ENCODE peak calls at places on chromosomes 1 and 21, in ten cellular contexts. E is osteoblast, P is AG04449, D is ovary, N is fibroblast of pulmonary artery, F is brain microvascular endothelial cell, T is psoas muscle, I is kidney epithelial cell, A is BE2C, V is HFF-Myc. Y is an unnamed sample.

GRCh38 chr1:70947864-70948263 is 99.8 kb downstream of the PTGER3 start:
- DNase-seq in N (no peak), T (no peak), I (no peak), V (no peak), D (no peak), E (no peak), A (no peak), P (no peak), F (no peak), Y (no peak)

GRCh38 chr1:20322825-20323612 is 32.3 kb downstream of the VWA5B1 start:
- DNase-seq in N (peak; percentile 14), F (peak; percentile 77), I (no peak), E (peak; percentile 88), A (no peak), D (no peak), T (no peak), V (no peak), P (no peak), Y (no peak)

GRCh38 chr1:21097744-21098143 is 79.0 kb downstream of the EIF4G3 start:
- DNase-seq in E (no peak), A (no peak), D (no peak), I (no peak), F (no peak), V (no peak), N (no peak), T (no peak), P (no peak), Y (no peak)

GRCh38 chr21:33026878-33027400 is 1.2 kb downstream of the OLIG2 start:
- DNase-seq in F (no peak), I (no peak), T (no peak), N (no peak), D (no peak), P (no peak), V (no peak), A (no peak), E (peak; percentile 90), Y (no peak)

GRCh38 chr1:152747831-152748230 is 10.0 kb upstream of the KPRP start:
- DNase-seq in P (no peak), F (no peak), T (no peak), A (no peak), N (no peak), D (no peak), E (no peak), V (no peak), I (no peak), Y (no peak)

GRCh38 chr1:43987159-43988022 is 4.0 kb upstream of the CCDC24 start:
- DNase-seq in I (no peak), D (no peak), T (no peak), N (no peak), F (no peak), V (no peak), P (no peak), E (peak; percentile 89), A (no peak), Y (no peak)

GRCh38 chr1:27542463-27543273 is 52.7 kb upstream of the WASF2 start:
- DNase-seq in D (no peak), E (peak; percentile 91), A (peak; percentile 37), V (no peak), P (no peak), I (peak; percentile 94), F (peak; percentile 79), N (peak; percentile 53), T (peak; percentile 92), Y (no peak)

GRCh38 chr1:16063226-16063829 is 10.1 kb downstream of the FAM131C start:
- DNase-seq in T (no peak), I (no peak), A (no peak), D (no peak), V (no peak), E (peak; percentile 66), P (no peak), F (no peak), N (no peak), Y (no peak)

GRCh38 chr1:221874285-221875003 is 132.6 kb upstream of the DUSP10 start:
- DNase-seq in V (no peak), F (no peak), D (no peak), P (no peak), A (no peak), I (no peak), T (no peak), N (no peak), E (no peak), Y (no peak)

GRCh38 chr1:23202263-23202749 is 15.0 kb downstream of the HTR1D start:
- DNase-seq in P (no peak), E (peak; percentile 87), V (no peak), F (no peak), D (no peak), T (no peak), N (peak; percentile 53), I (peak; percentile 31), A (no peak), Y (no peak)

GRCh38 chr1:19463204-19463803 is 22.0 kb downstream of the CAPZB start:
- DNase-seq in D (no peak), N (no peak), P (no peak), A (no peak), F (no peak), I (no peak), T (no peak), E (no peak), V (no peak), Y (peak; percentile 70)

GRCh38 chr1:117657031-117657430 is 51.2 kb downstream of the TENT5C start:
- DNase-seq in T (peak; percentile 69), I (peak; percentile 74), F (peak; percentile 80), E (no peak), A (no peak), N (peak; percentile 80), V (peak; percentile 11), P (peak; percentile 70), D (no peak), Y (no peak)

GRCh38 chr1:117657949-117658660 is 52.3 kb downstream of the TENT5C start:
- DNase-seq in P (no peak), E (no peak), A (no peak), F (no peak), V (no peak), D (no peak), T (no peak), N (no peak), I (no peak), Y (no peak)

GRCh38 chr1:117654485-117655219 is 48.8 kb downstream of the TENT5C start:
- DNase-seq in V (no peak), A (no peak), P (no peak), I (no peak), T (no peak), D (no peak), N (no peak), E (no peak), F (no peak), Y (peak; percentile 97)

GRCh38 chr1:117655220-117655577 is 49.4 kb downstream of the TENT5C start:
- DNase-seq in N (peak; percentile 44), E (no peak), A (peak; percentile 27), D (no peak), I (no peak), P (no peak), T (no peak), F (no peak), V (no peak), Y (no peak)

GRCh38 chr1:117656202-117656641 is 50.4 kb downstream of the TENT5C start:
- DNase-seq in T (no peak), F (no peak), A (no peak), I (no peak), V (no peak), E (no peak), N (no peak), P (no peak), D (no peak), Y (peak; percentile 95)
- H3K4me3 ChIP-seq in T (no peak overlapping the region), F (no peak overlapping the region), A (no peak overlapping the region), I (no peak overlapping the region), V (no peak overlapping the region), E (no peak overlapping the region), N (no peak overlapping the region), P (no peak overlapping the region), D (no peak overlapping the region), Y (no peak overlapping the region)

DNA sequence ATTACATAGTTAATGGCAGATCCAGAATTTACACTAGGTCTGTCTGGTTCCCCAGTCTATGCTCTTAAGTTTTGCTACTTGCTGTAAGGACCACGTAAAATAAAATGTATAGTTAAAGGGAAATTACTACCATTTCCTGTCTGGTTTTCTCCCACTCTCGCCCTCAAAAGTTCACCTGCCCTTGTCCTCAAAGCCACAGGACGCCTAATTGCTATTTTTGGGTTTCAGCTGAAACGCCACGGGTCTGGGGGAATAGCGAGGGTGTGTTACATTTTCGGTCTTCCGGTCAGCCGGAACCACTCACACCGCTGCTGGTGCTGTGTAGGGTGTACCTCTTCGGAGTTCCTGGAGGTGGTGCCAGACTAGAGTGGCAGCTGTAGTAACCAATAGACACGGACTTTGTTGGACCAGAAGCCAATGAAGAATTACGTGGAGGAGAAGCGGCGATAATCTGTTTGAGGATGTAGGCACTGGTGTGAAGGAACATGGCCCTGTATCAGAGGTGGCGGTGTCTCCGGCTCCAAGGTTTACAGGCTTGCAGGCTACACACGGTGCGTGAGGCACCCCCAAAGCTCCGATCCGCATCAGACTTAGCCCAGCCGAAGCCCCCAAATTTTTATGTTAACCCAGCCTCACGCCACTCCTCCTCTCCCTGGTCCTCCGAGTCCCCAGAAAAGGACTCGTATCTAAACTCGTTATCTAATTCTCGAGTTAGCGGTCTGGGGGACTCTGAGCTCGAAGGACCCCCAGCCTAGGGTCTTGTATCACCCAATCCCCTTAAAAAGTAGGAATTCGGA is at the start of gene TARS2:
- DNase-seq in A (peak; percentile 96), V (peak; percentile 98), E (peak; percentile 94), P (peak; percentile 91), T (peak; percentile 94), D (peak; percentile 95), F (peak; percentile 100), N (peak; percentile 99), I (peak; percentile 91), Y (peak; percentile 99)
- TF ChIP-seq CTCF in A (peak; percentile 12), V (no peak), E (no peak), P (no peak), T (peak; percentile 33), D (peak; percentile 68), F (peak; percentile 32), N (peak; percentile 9), I (no peak), Y (no peak)

GRCh38 chr1:28926629-28927441 is 12.5 kb downstream of the EPB41 start:
- DNase-seq in I (no peak), E (no peak), F (no peak), N (peak; percentile 52), V (no peak), A (no peak), D (no peak), T (no peak), P (no peak), Y (peak; percentile 86)
- H3K4me3 ChIP-seq in I (no peak overlapping the region), E (no peak overlapping the region), F (no peak overlapping the region), N (no peak overlapping the region), V (no peak overlapping the region), A (no peak overlapping the region), D (no peak overlapping the region), T (peak overlapping the region; percentile 5), P (no peak overlapping the region), Y (no peak overlapping the region)

GRCh38 chr1:230792691-230793462 is 45.7 kb downstream of the CAPN9 start:
- DNase-seq in F (no peak), A (no peak), E (no peak), I (no peak), T (no peak), P (no peak), N (peak; percentile 18), D (no peak), V (no peak), Y (no peak)
- TF ChIP-seq CTCF in F (peak; percentile 24), A (no peak), E (no peak), I (no peak), T (no peak), P (no peak), N (peak; percentile 14), D (no peak), V (peak; percentile 6), Y (no peak)